ENCODE peak calls at places on chromosomes 13 and 19, in seven cellular contexts. R, T, Q, C, L, D and W are unnamed samples.
A peak's percentile ranks its signal among the peaks of the same experiment; 100 is the strongest.

GRCh38 chr19:37933965-37934364 is 27.0 kb downstream of the SIPA1L3 start:
- DNase-seq in D (no peak), Q (peak; percentile 42), L (peak; percentile 58), R (peak; percentile 41), C (no peak), T (peak; percentile 20), W (no peak)

GRCh38 chr13:99614465-99614885 is 113.2 kb downstream of the TM9SF2 start:
- DNase-seq in C (peak; percentile 62), L (no peak), T (no peak), R (peak; percentile 77), D (no peak), Q (no peak), W (no peak)

GRCh38 chr13:49098771-49099512 is 121.2 kb upstream of the MLNR start:
- DNase-seq in R (peak; percentile 48), T (no peak), D (no peak), C (no peak), L (peak; percentile 51), Q (no peak), W (no peak)

GRCh38 chr19:2618611-2619010 is 83.9 kb downstream of the GNG7 start:
- DNase-seq in Q (peak; percentile 54), C (no peak), R (no peak), L (no peak), T (peak; percentile 28), D (no peak), W (no peak)

GRCh38 chr19:41161903-41162302 is 31.1 kb upstream of the CYP2S1 start:
- DNase-seq in T (no peak), L (no peak), R (peak; percentile 64), Q (no peak), D (peak; percentile 89), C (peak; percentile 71), W (no peak)

GRCh38 chr13:31199849-31200635 is at the start of gene B3GLCT:
- DNase-seq in R (peak; percentile 85), L (peak; percentile 74), D (peak; percentile 91), C (peak; percentile 87), T (peak; percentile 68), Q (peak; percentile 74), W (peak; percentile 86)

GRCh38 chr19:42207767-42208259 is 9.7 kb downstream of the DEDD2 start:
- DNase-seq in Q (no peak), T (peak; percentile 89), D (no peak), L (peak; percentile 89), R (no peak), C (no peak), W (no peak)

GRCh38 chr19:16319466-16319865 is 5.2 kb upstream of the KLF2 start:
- DNase-seq in L (peak; percentile 43), Q (no peak), D (no peak), R (no peak), T (peak; percentile 49), C (no peak), W (no peak)

GRCh38 chr13:31101511-31102170 is 60.1 kb downstream of the HSPH1 start:
- DNase-seq in R (no peak), T (no peak), Q (no peak), C (no peak), D (no peak), L (no peak), W (no peak)

GRCh38 chr13:112899618-112900600 is 69.1 kb upstream of the MCF2L start:
- DNase-seq in R (no peak), L (no peak), D (no peak), C (peak; percentile 17), Q (no peak), T (no peak), W (no peak)

GRCh38 chr19:6744381-6745288 is 5.2 kb downstream of the TRIP10 start:
- DNase-seq in Q (peak; percentile 92), L (peak; percentile 76), T (peak; percentile 87), D (no peak), C (no peak), R (peak; percentile 67), W (no peak)

GRCh38 chr19:22526661-22527272 is 104.6 kb upstream of the ZNF98 start:
- DNase-seq in D (no peak), T (no peak), C (no peak), R (no peak), L (no peak), Q (no peak), W (no peak)

GRCh38 chr13:113903361-113903760 is 39.5 kb upstream of the GAS6 start:
- DNase-seq in Q (no peak), T (peak; percentile 78), L (no peak), R (no peak), D (no peak), C (no peak), W (no peak)

GRCh38 chr19:24051516-24051915 is 35.5 kb upstream of the ZNF254 start:
- DNase-seq in Q (peak; percentile 91), D (no peak), R (no peak), L (no peak), C (no peak), T (no peak), W (no peak)

GRCh38 chr19:38376576-38376975 is 2.2 kb downstream of the PSMD8 start:
- DNase-seq in R (no peak), D (no peak), C (no peak), Q (no peak), L (no peak), T (no peak), W (no peak)

GRCh38 chr19:40159744-40160143 is 31.5 kb upstream of the MAP3K10 start:
- DNase-seq in T (no peak), Q (no peak), L (no peak), R (no peak), D (no peak), C (no peak), W (no peak)

GRCh38 chr13:27043013-27043412 is 128.6 kb downstream of the USP12 start:
- DNase-seq in C (no peak), L (peak; percentile 98), Q (peak; percentile 85), D (peak; percentile 19), R (peak; percentile 76), T (peak; percentile 98), W (no peak)

DNA sequence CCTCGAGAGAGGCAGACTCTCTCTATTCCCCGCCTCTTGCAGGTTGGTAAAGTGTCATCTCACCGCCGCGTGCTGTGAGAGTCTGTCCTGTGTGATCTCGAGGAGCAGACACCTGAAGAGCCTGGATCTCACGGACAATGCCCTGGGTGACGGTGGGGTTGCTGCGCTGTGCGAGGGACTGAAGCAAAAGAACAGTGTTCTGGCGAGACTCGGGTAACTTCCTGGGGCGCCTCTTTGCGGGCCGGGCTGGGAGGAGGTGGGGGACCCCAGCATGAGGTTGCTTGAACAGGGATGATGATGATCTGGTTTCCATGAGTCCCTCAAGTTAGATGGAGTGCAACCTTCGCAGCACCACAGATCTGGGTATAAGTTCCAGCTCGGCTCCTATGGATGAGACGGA is 67.0 kb downstream of the NLRP5 start:
- DNase-seq in T (no peak), C (no peak), R (no peak), L (no peak), D (no peak), Q (no peak), W (no peak)
- H3K79me1 ChIP-seq in T (no peaks in the 10 kb centered on the region), C (no peaks in the 10 kb centered on the region), R (no peaks in the 10 kb centered on the region), L (no peaks in the 10 kb centered on the region), D (no peaks in the 10 kb centered on the region), Q (no peaks in the 10 kb centered on the region), W (no peaks in the 10 kb centered on the region)

GRCh38 chr13:77784531-77784930 is 87.0 kb downstream of the SLAIN1 start:
- DNase-seq in T (no peak), Q (no peak), D (no peak), C (no peak), L (no peak), R (peak; percentile 35), W (no peak)

GRCh38 chr13:77786888-77787287 is 89.4 kb downstream of the SLAIN1 start:
- DNase-seq in T (no peak), Q (no peak), D (no peak), R (no peak), C (no peak), L (peak; percentile 24), W (no peak)

GRCh38 chr13:77789386-77789785 is 91.9 kb downstream of the SLAIN1 start:
- DNase-seq in D (no peak), Q (no peak), R (no peak), C (no peak), L (no peak), T (no peak), W (no peak)
- H3K18ac ChIP-seq in D (no peak overlapping the region), Q (no peak overlapping the region), R (no peak overlapping the region), C (no peak overlapping the region), L (no peak overlapping the region), T (no peak overlapping the region), W (no peak overlapping the region)

DNA sequence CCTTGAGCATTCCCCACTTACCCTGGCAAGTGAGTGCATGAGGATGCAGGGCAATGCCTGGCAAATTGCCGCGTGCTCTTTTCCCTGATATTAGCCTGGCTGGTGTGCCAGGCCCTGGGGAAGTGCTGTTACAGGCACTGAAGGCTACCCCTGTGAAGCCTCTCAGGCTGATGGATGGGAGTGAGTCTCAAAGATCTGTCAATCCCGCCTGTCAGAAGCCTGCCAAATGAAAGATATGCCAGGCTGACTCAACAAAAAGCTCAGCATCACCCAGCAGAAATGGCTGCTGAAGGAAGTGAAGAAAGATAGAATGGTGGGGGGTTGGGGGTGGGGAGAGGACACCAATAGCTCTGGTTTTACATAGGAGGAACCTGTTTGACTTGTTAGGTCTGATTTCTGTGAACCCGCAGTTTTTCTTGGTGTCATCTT is 112.1 kb downstream of the LACC1 start:
- DNase-seq in R (peak; percentile 34), D (no peak), T (no peak), Q (no peak), C (no peak), L (no peak), W (no peak)
- H3K79me1 ChIP-seq in R (no peaks in the 10 kb centered on the region), D (no peaks in the 10 kb centered on the region), T (no peaks in the 10 kb centered on the region), Q (peaks cover 2% of the 10 kb centered on the region), C (no peaks in the 10 kb centered on the region), L (no peaks in the 10 kb centered on the region), W (no peaks in the 10 kb centered on the region)

GRCh38 chr19:57435062-57435978 is at the start of gene ZNF749:
- DNase-seq in D (peak; percentile 97), C (peak; percentile 99), R (peak; percentile 100), Q (peak; percentile 99), T (peak; percentile 97), L (peak; percentile 99), W (peak; percentile 99)
- H3K18ac ChIP-seq in D (peak within 1 kb of the TSS; percentile 93), C (peak within 1 kb of the TSS; percentile 95), R (peak within 1 kb of the TSS; percentile 62), Q (peak within 1 kb of the TSS; percentile 54), T (peak within 1 kb of the TSS; percentile 5), L (no peak within 1 kb of the TSS), W (peak within 1 kb of the TSS; percentile 72)

GRCh38 chr19:11485245-11485837 is 4.5 kb upstream of the ELAVL3 start:
- DNase-seq in R (no peak), T (no peak), Q (no peak), D (no peak), L (no peak), C (no peak), W (no peak)
- H3K79me1 ChIP-seq in R (no peaks in the 10 kb centered on the region), T (no peaks in the 10 kb centered on the region), Q (no peaks in the 10 kb centered on the region), D (no peaks in the 10 kb centered on the region), L (peaks cover 2% of the 10 kb centered on the region), C (no peaks in the 10 kb centered on the region), W (no peaks in the 10 kb centered on the region)